ENCODE peak calls at places on chromosomes 6 and 20, in eight cellular contexts. One of them, this sample, is unnamed.

GRCh38 chr6:159654483-159655098 is 38.5 kb downstream of the SOD2 start:
- DNase-seq in ecto neural progenitor cell: peak
- DNase-seq in MV-4-11: peak
- DNase-seq in naive thymus-derived CD8-positive, alpha-beta T cell: peak
- DNase-seq in Ammon's horn: peak
- DNase-seq in HL-60: peak
- DNase-seq in foreskin melanocyte: peak
- DNase-seq in B cell: peak
- DNase-seq in this sample: no peak

GRCh38 chr6:5025911-5026819 is 22.3 kb upstream of the RPP40 start:
- DNase-seq in ecto neural progenitor cell: peak
- DNase-seq in MV-4-11: peak
- DNase-seq in naive thymus-derived CD8-positive, alpha-beta T cell: no peak
- DNase-seq in Ammon's horn: peak
- DNase-seq in HL-60: peak
- DNase-seq in foreskin melanocyte: no peak
- DNase-seq in B cell: no peak
- DNase-seq in this sample: peak

GRCh38 chr6:152123076-152123475 is 315.6 kb downstream of the ESR1 start:
- DNase-seq in ecto neural progenitor cell: no peak
- DNase-seq in MV-4-11: no peak
- DNase-seq in naive thymus-derived CD8-positive, alpha-beta T cell: no peak
- DNase-seq in Ammon's horn: no peak
- DNase-seq in HL-60: no peak
- DNase-seq in foreskin melanocyte: no peak
- DNase-seq in B cell: no peak
- DNase-seq in this sample: no peak

GRCh38 chr20:9075264-9076095 is 6.6 kb downstream of the PLCB4 start:
- DNase-seq in ecto neural progenitor cell: no peak
- DNase-seq in MV-4-11: no peak
- DNase-seq in naive thymus-derived CD8-positive, alpha-beta T cell: no peak
- DNase-seq in Ammon's horn: no peak
- DNase-seq in HL-60: no peak
- DNase-seq in foreskin melanocyte: no peak
- DNase-seq in B cell: no peak
- DNase-seq in this sample: no peak

GRCh38 chr6:126180585-126180984 is 159.3 kb upstream of the CENPW start:
- DNase-seq in ecto neural progenitor cell: no peak
- DNase-seq in MV-4-11: peak
- DNase-seq in naive thymus-derived CD8-positive, alpha-beta T cell: no peak
- DNase-seq in Ammon's horn: no peak
- DNase-seq in HL-60: peak
- DNase-seq in foreskin melanocyte: no peak
- DNase-seq in B cell: no peak
- DNase-seq in this sample: no peak

GRCh38 chr6:39339111-39339510 is 16.6 kb upstream of the KCNK16 start:
- DNase-seq in ecto neural progenitor cell: no peak
- DNase-seq in MV-4-11: no peak
- DNase-seq in naive thymus-derived CD8-positive, alpha-beta T cell: no peak
- DNase-seq in Ammon's horn: no peak
- DNase-seq in HL-60: no peak
- DNase-seq in foreskin melanocyte: no peak
- DNase-seq in B cell: no peak
- DNase-seq in this sample: no peak

GRCh38 chr6:152378154-152378553 is 259.0 kb downstream of the SYNE1 start:
- DNase-seq in ecto neural progenitor cell: no peak
- DNase-seq in MV-4-11: no peak
- DNase-seq in naive thymus-derived CD8-positive, alpha-beta T cell: no peak
- DNase-seq in Ammon's horn: peak
- DNase-seq in HL-60: no peak
- DNase-seq in foreskin melanocyte: peak
- DNase-seq in B cell: no peak
- DNase-seq in this sample: no peak

GRCh38 chr6:75770844-75771243 is 21.8 kb downstream of the MYO6 start:
- DNase-seq in ecto neural progenitor cell: no peak
- DNase-seq in MV-4-11: no peak
- DNase-seq in naive thymus-derived CD8-positive, alpha-beta T cell: no peak
- DNase-seq in Ammon's horn: no peak
- DNase-seq in HL-60: no peak
- DNase-seq in foreskin melanocyte: no peak
- DNase-seq in B cell: no peak
- DNase-seq in this sample: no peak

GRCh38 chr6:82840571-82840970 is 225.1 kb downstream of the UBE3D start:
- DNase-seq in ecto neural progenitor cell: no peak
- DNase-seq in MV-4-11: no peak
- DNase-seq in naive thymus-derived CD8-positive, alpha-beta T cell: no peak
- DNase-seq in Ammon's horn: no peak
- DNase-seq in HL-60: no peak
- DNase-seq in foreskin melanocyte: no peak
- DNase-seq in B cell: no peak
- DNase-seq in this sample: no peak

GRCh38 chr6:36929607-36930006 is 24.9 kb upstream of the PI16 start:
- DNase-seq in ecto neural progenitor cell: no peak
- DNase-seq in MV-4-11: no peak
- DNase-seq in naive thymus-derived CD8-positive, alpha-beta T cell: no peak
- DNase-seq in Ammon's horn: no peak
- DNase-seq in HL-60: no peak
- DNase-seq in foreskin melanocyte: peak
- DNase-seq in B cell: no peak
- DNase-seq in this sample: no peak

GRCh38 chr6:98463629-98464028 is 370.7 kb upstream of the POU3F2 start:
- DNase-seq in ecto neural progenitor cell: no peak
- DNase-seq in MV-4-11: no peak
- DNase-seq in naive thymus-derived CD8-positive, alpha-beta T cell: no peak
- DNase-seq in Ammon's horn: no peak
- DNase-seq in HL-60: no peak
- DNase-seq in foreskin melanocyte: no peak
- DNase-seq in B cell: no peak
- DNase-seq in this sample: no peak

GRCh38 chr6:108368431-108369030 is 73.7 kb downstream of the AFG1L start:
- DNase-seq in ecto neural progenitor cell: no peak
- DNase-seq in MV-4-11: peak
- DNase-seq in naive thymus-derived CD8-positive, alpha-beta T cell: no peak
- DNase-seq in Ammon's horn: no peak
- DNase-seq in HL-60: no peak
- DNase-seq in foreskin melanocyte: no peak
- DNase-seq in B cell: peak
- DNase-seq in this sample: no peak

GRCh38 chr6:2209226-2209809 is 36.1 kb downstream of the GMDS start:
- DNase-seq in ecto neural progenitor cell: peak
- DNase-seq in MV-4-11: no peak
- DNase-seq in naive thymus-derived CD8-positive, alpha-beta T cell: peak
- DNase-seq in Ammon's horn: no peak
- DNase-seq in HL-60: peak
- DNase-seq in foreskin melanocyte: no peak
- DNase-seq in B cell: peak
- DNase-seq in this sample: peak

GRCh38 chr20:37598611-37599342 is 71.1 kb upstream of the BLCAP start:
- DNase-seq in ecto neural progenitor cell: no peak
- DNase-seq in MV-4-11: no peak
- DNase-seq in naive thymus-derived CD8-positive, alpha-beta T cell: no peak
- DNase-seq in Ammon's horn: peak
- DNase-seq in HL-60: no peak
- DNase-seq in foreskin melanocyte: no peak
- DNase-seq in B cell: no peak
- DNase-seq in this sample: no peak

GRCh38 chr20:48949304-48950170 is 28.0 kb downstream of the ARFGEF2 start:
- DNase-seq in ecto neural progenitor cell: no peak
- DNase-seq in MV-4-11: no peak
- DNase-seq in naive thymus-derived CD8-positive, alpha-beta T cell: no peak
- DNase-seq in Ammon's horn: no peak
- DNase-seq in HL-60: no peak
- DNase-seq in foreskin melanocyte: no peak
- DNase-seq in B cell: no peak
- DNase-seq in this sample: no peak

GRCh38 chr6:151025076-151025475 is 159.6 kb downstream of the MTHFD1L start:
- DNase-seq in ecto neural progenitor cell: no peak
- DNase-seq in MV-4-11: no peak
- DNase-seq in naive thymus-derived CD8-positive, alpha-beta T cell: no peak
- DNase-seq in Ammon's horn: peak
- DNase-seq in HL-60: no peak
- DNase-seq in foreskin melanocyte: no peak
- DNase-seq in B cell: no peak
- DNase-seq in this sample: no peak

GRCh38 chr20:62666736-62667529 is 24.6 kb downstream of the SLCO4A1 start:
- DNase-seq in ecto neural progenitor cell: no peak
- DNase-seq in MV-4-11: no peak
- DNase-seq in naive thymus-derived CD8-positive, alpha-beta T cell: no peak
- DNase-seq in Ammon's horn: peak
- DNase-seq in HL-60: no peak
- DNase-seq in foreskin melanocyte: peak
- DNase-seq in B cell: no peak
- DNase-seq in this sample: no peak

GRCh38 chr20:64049060-64049886 is at the start of gene SOX18:
- DNase-seq in ecto neural progenitor cell: peak
- DNase-seq in MV-4-11: no peak
- DNase-seq in naive thymus-derived CD8-positive, alpha-beta T cell: no peak
- DNase-seq in Ammon's horn: no peak
- DNase-seq in HL-60: peak
- DNase-seq in foreskin melanocyte: no peak
- DNase-seq in B cell: peak
- DNase-seq in this sample: peak

GRCh38 chr6:45537539-45537938 is 159.8 kb upstream of the SUPT3H start:
- DNase-seq in ecto neural progenitor cell: no peak
- DNase-seq in MV-4-11: no peak
- DNase-seq in naive thymus-derived CD8-positive, alpha-beta T cell: no peak
- DNase-seq in Ammon's horn: no peak
- DNase-seq in HL-60: no peak
- DNase-seq in foreskin melanocyte: no peak
- DNase-seq in B cell: no peak
- DNase-seq in this sample: no peak

GRCh38 chr6:5995705-5996686 is 10.7 kb downstream of the NRN1 start:
- DNase-seq in ecto neural progenitor cell: peak
- DNase-seq in MV-4-11: no peak
- DNase-seq in naive thymus-derived CD8-positive, alpha-beta T cell: peak
- DNase-seq in Ammon's horn: peak
- DNase-seq in HL-60: peak
- DNase-seq in foreskin melanocyte: no peak
- DNase-seq in B cell: peak
- DNase-seq in this sample: peak

GRCh38 chr6:43800746-43801488 is 30.9 kb downstream of the VEGFA start:
- DNase-seq in ecto neural progenitor cell: no peak
- DNase-seq in MV-4-11: no peak
- DNase-seq in naive thymus-derived CD8-positive, alpha-beta T cell: no peak
- DNase-seq in Ammon's horn: no peak
- DNase-seq in HL-60: no peak
- DNase-seq in foreskin melanocyte: no peak
- DNase-seq in B cell: no peak
- DNase-seq in this sample: no peak

GRCh38 chr6:73731285-73731684 is 35.3 kb downstream of the CD109 start:
- DNase-seq in ecto neural progenitor cell: no peak
- DNase-seq in MV-4-11: no peak
- DNase-seq in naive thymus-derived CD8-positive, alpha-beta T cell: no peak
- DNase-seq in Ammon's horn: no peak
- DNase-seq in HL-60: no peak
- DNase-seq in foreskin melanocyte: no peak
- DNase-seq in B cell: no peak
- DNase-seq in this sample: no peak

GRCh38 chr6:81977488-81977887 is 225.0 kb upstream of the TENT5A start:
- DNase-seq in ecto neural progenitor cell: no peak
- DNase-seq in MV-4-11: no peak
- DNase-seq in naive thymus-derived CD8-positive, alpha-beta T cell: no peak
- DNase-seq in Ammon's horn: no peak
- DNase-seq in HL-60: no peak
- DNase-seq in foreskin melanocyte: no peak
- DNase-seq in B cell: no peak
- DNase-seq in this sample: no peak

GRCh38 chr20:63377256-63378114 is 16.3 kb upstream of the CHRNA4 start:
- DNase-seq in ecto neural progenitor cell: peak
- DNase-seq in MV-4-11: no peak
- DNase-seq in naive thymus-derived CD8-positive, alpha-beta T cell: no peak
- DNase-seq in Ammon's horn: no peak
- DNase-seq in HL-60: no peak
- DNase-seq in foreskin melanocyte: no peak
- DNase-seq in B cell: no peak
- DNase-seq in this sample: peak

GRCh38 chr6:122289721-122290501 is 109.5 kb upstream of the HSF2 start:
- DNase-seq in ecto neural progenitor cell: no peak
- DNase-seq in MV-4-11: peak
- DNase-seq in naive thymus-derived CD8-positive, alpha-beta T cell: no peak
- DNase-seq in Ammon's horn: peak
- DNase-seq in HL-60: no peak
- DNase-seq in foreskin melanocyte: peak
- DNase-seq in B cell: no peak
- DNase-seq in this sample: no peak

GRCh38 chr6:112883095-112883494 is 536.0 kb downstream of the RFPL4B start:
- DNase-seq in ecto neural progenitor cell: no peak
- DNase-seq in MV-4-11: no peak
- DNase-seq in naive thymus-derived CD8-positive, alpha-beta T cell: no peak
- DNase-seq in Ammon's horn: no peak
- DNase-seq in HL-60: no peak
- DNase-seq in foreskin melanocyte: no peak
- DNase-seq in B cell: no peak
- DNase-seq in this sample: no peak

GRCh38 chr6:149041953-149042352 is 275.6 kb upstream of the TAB2 start:
- DNase-seq in ecto neural progenitor cell: no peak
- DNase-seq in MV-4-11: no peak
- DNase-seq in naive thymus-derived CD8-positive, alpha-beta T cell: no peak
- DNase-seq in Ammon's horn: no peak
- DNase-seq in HL-60: no peak
- DNase-seq in foreskin melanocyte: no peak
- DNase-seq in B cell: no peak
- DNase-seq in this sample: no peak

GRCh38 chr6:132673376-132674094 is 14.6 kb upstream of the TAAR1 start:
- DNase-seq in ecto neural progenitor cell: no peak
- DNase-seq in MV-4-11: peak
- DNase-seq in naive thymus-derived CD8-positive, alpha-beta T cell: no peak
- DNase-seq in Ammon's horn: no peak
- DNase-seq in HL-60: no peak
- DNase-seq in foreskin melanocyte: peak
- DNase-seq in B cell: no peak
- DNase-seq in this sample: no peak

GRCh38 chr6:106973018-106973840 is 1.3 kb downstream of the CD24 start:
- DNase-seq in ecto neural progenitor cell: peak
- DNase-seq in MV-4-11: no peak
- DNase-seq in naive thymus-derived CD8-positive, alpha-beta T cell: no peak
- DNase-seq in Ammon's horn: peak
- DNase-seq in HL-60: no peak
- DNase-seq in foreskin melanocyte: no peak
- DNase-seq in B cell: peak
- DNase-seq in this sample: peak

GRCh38 chr6:29938746-29939508 is 3.4 kb upstream of the HLA-A start:
- DNase-seq in ecto neural progenitor cell: no peak
- DNase-seq in MV-4-11: no peak
- DNase-seq in naive thymus-derived CD8-positive, alpha-beta T cell: no peak
- DNase-seq in Ammon's horn: no peak
- DNase-seq in HL-60: no peak
- DNase-seq in foreskin melanocyte: peak
- DNase-seq in B cell: no peak
- DNase-seq in this sample: no peak

GRCh38 chr6:35804996-35805736 is at the start of gene LHFPL5:
- DNase-seq in ecto neural progenitor cell: peak
- DNase-seq in MV-4-11: no peak
- DNase-seq in naive thymus-derived CD8-positive, alpha-beta T cell: peak
- DNase-seq in Ammon's horn: no peak
- DNase-seq in HL-60: no peak
- DNase-seq in foreskin melanocyte: peak
- DNase-seq in B cell: peak
- DNase-seq in this sample: peak

GRCh38 chr6:52573295-52573694 is 3.6 kb downstream of the TRAM2 start:
- DNase-seq in ecto neural progenitor cell: no peak
- DNase-seq in MV-4-11: no peak
- DNase-seq in naive thymus-derived CD8-positive, alpha-beta T cell: no peak
- DNase-seq in Ammon's horn: no peak
- DNase-seq in HL-60: no peak
- DNase-seq in foreskin melanocyte: no peak
- DNase-seq in B cell: no peak
- DNase-seq in this sample: no peak

GRCh38 chr20:63319164-63320040 is 26.4 kb downstream of the COL20A1 start:
- DNase-seq in ecto neural progenitor cell: no peak
- DNase-seq in MV-4-11: no peak
- DNase-seq in naive thymus-derived CD8-positive, alpha-beta T cell: no peak
- DNase-seq in Ammon's horn: no peak
- DNase-seq in HL-60: no peak
- DNase-seq in foreskin melanocyte: no peak
- DNase-seq in B cell: no peak
- DNase-seq in this sample: peak

GRCh38 chr6:90681863-90682262 is 95.0 kb upstream of the MAP3K7 start:
- DNase-seq in ecto neural progenitor cell: no peak
- DNase-seq in MV-4-11: no peak
- DNase-seq in naive thymus-derived CD8-positive, alpha-beta T cell: no peak
- DNase-seq in Ammon's horn: no peak
- DNase-seq in HL-60: no peak
- DNase-seq in foreskin melanocyte: no peak
- DNase-seq in B cell: no peak
- DNase-seq in this sample: no peak